ENCODE peak calls at places on chromosomes 5 and 9, in four cellular contexts. P is endothelial cell of umbilical vein, O is GM12892, W is IMR-90. C is an unnamed sample.
A peak's percentile ranks its signal among the peaks of the same experiment; 100 is the strongest.

GRCh38 chr9:128824911-128825310 is 4.7 kb downstream of the SPOUT1 start:
- DNase-seq in P (no peak), O (no peak), W (no peak), C (no peak)

GRCh38 chr5:111892949-111893348 is 136.0 kb upstream of the NREP start:
- DNase-seq in P (peak; percentile 61), O (no peak), W (peak; percentile 18), C (no peak)

GRCh38 chr5:77893225-77893860 is 117.2 kb upstream of the TBCA start:
- DNase-seq in P (peak; percentile 87), O (no peak), W (peak; percentile 99), C (no peak)

GRCh38 chr5:81316581-81316980 is 15.2 kb downstream of the ZCCHC9 start:
- DNase-seq in P (no peak), O (no peak), W (no peak), C (no peak)

GRCh38 chr9:21565137-21565536 is 83.0 kb upstream of the IFNE start:
- DNase-seq in P (no peak), O (no peak), W (no peak), C (no peak)

GRCh38 chr5:93926831-93927600 is 185.6 kb upstream of the POU5F2 start:
- DNase-seq in P (no peak), O (no peak), W (peak; percentile 51), C (no peak)

GRCh38 chr5:78718185-78718584 is 69.6 kb upstream of the LHFPL2 start:
- DNase-seq in P (no peak), O (no peak), W (no peak), C (no peak)

GRCh38 chr5:134007581-134008256 is 2.9 kb upstream of the VDAC1 start:
- DNase-seq in P (no peak), O (no peak), W (no peak), C (no peak)

GRCh38 chr5:150142800-150143724 is 12.6 kb downstream of the PDGFRB start:
- DNase-seq in P (no peak), O (no peak), W (peak; percentile 98), C (peak; percentile 72)

GRCh38 chr9:89664896-89665329 is 60.1 kb downstream of the GADD45G start:
- DNase-seq in P (no peak), O (no peak), W (no peak), C (no peak)

GRCh38 chr5:156367602-156368001 is 40.6 kb downstream of the SGCD start:
- DNase-seq in P (no peak), O (no peak), W (peak; percentile 97), C (no peak)

GRCh38 chr5:167720676-167721260 is 570.7 kb upstream of the WWC1 start:
- DNase-seq in P (no peak), O (no peak), W (peak; percentile 83), C (no peak)

GRCh38 chr5:134151723-134152122 is 25.0 kb downstream of the SKP1 start:
- DNase-seq in P (no peak), O (no peak), W (no peak), C (no peak)

GRCh38 chr5:97042981-97043380 is 99.4 kb downstream of the LIX1 start:
- DNase-seq in P (no peak), O (no peak), W (no peak), C (no peak)

GRCh38 chr5:93246093-93246855 is 334.7 kb downstream of the NR2F1-AS1 start:
- DNase-seq in P (peak; percentile 56), O (no peak), W (peak; percentile 47), C (no peak)

GRCh38 chr9:137339606-137340462 is 37.8 kb upstream of the NRARP start:
- DNase-seq in P (peak; percentile 39), O (no peak), W (peak; percentile 34), C (no peak)

GRCh38 chr9:34707130-34707529 is 2.8 kb downstream of the CCL21 start:
- DNase-seq in P (no peak), O (no peak), W (no peak), C (no peak)

GRCh38 chr5:98205691-98206461 is 567.6 kb upstream of the RGMB start:
- DNase-seq in P (no peak), O (no peak), W (peak; percentile 43), C (no peak)

GRCh38 chr5:9546973-9547947 is 1.4 kb upstream of the SEMA5A start:
- DNase-seq in P (peak; percentile 53), O (no peak), W (peak; percentile 62), C (no peak)

GRCh38 chr9:133658442-133659431 is 22.6 kb downstream of the DBH start:
- DNase-seq in P (no peak), O (no peak), W (peak; percentile 19), C (peak; percentile 15)

GRCh38 chr5:65037845-65038815 is 269.4 kb downstream of the CWC27 start:
- DNase-seq in P (peak; percentile 48), O (no peak), W (no peak), C (no peak)

GRCh38 chr9:88651682-88652633 is 117.0 kb downstream of the NXNL2 start:
- DNase-seq in P (no peak), O (no peak), W (peak; percentile 99), C (peak; percentile 93)

GRCh38 chr5:172630082-172630481 is 11.0 kb upstream of the NEURL1B start:
- DNase-seq in P (no peak), O (no peak), W (no peak), C (no peak)

GRCh38 chr9:482736-483135 is 268.1 kb downstream of the DOCK8 start:
- DNase-seq in P (no peak), O (no peak), W (no peak), C (no peak)

GRCh38 chr5:1005362-1005851 is 3.2 kb upstream of the NKD2 start:
- DNase-seq in P (no peak), O (no peak), W (no peak), C (no peak)

GRCh38 chr9:88388203-88388885 is at the start of gene SPIN1:
- DNase-seq in P (peak; percentile 66), O (peak; percentile 85), W (peak; percentile 62), C (peak; percentile 44)

GRCh38 chr5:37133939-37134338 is 115.2 kb downstream of the CPLANE1 start:
- DNase-seq in P (peak; percentile 29), O (no peak), W (peak; percentile 75), C (no peak)

GRCh38 chr5:173472164-173472563 is 143.9 kb upstream of the STC2 start:
- DNase-seq in P (peak; percentile 29), O (no peak), W (peak; percentile 99), C (peak; percentile 87)

GRCh38 chr5:73770601-73771025 is 144.6 kb downstream of the ARHGEF28 start:
- DNase-seq in P (peak; percentile 41), O (no peak), W (peak; percentile 71), C (no peak)

GRCh38 chr5:14385022-14385421 is 196.6 kb upstream of the OTULINL start:
- DNase-seq in P (no peak), O (no peak), W (no peak), C (no peak)
- TF ChIP-seq POLR2A in P (no peak), O (no peak), W (no peak), C (no peak)

DNA sequence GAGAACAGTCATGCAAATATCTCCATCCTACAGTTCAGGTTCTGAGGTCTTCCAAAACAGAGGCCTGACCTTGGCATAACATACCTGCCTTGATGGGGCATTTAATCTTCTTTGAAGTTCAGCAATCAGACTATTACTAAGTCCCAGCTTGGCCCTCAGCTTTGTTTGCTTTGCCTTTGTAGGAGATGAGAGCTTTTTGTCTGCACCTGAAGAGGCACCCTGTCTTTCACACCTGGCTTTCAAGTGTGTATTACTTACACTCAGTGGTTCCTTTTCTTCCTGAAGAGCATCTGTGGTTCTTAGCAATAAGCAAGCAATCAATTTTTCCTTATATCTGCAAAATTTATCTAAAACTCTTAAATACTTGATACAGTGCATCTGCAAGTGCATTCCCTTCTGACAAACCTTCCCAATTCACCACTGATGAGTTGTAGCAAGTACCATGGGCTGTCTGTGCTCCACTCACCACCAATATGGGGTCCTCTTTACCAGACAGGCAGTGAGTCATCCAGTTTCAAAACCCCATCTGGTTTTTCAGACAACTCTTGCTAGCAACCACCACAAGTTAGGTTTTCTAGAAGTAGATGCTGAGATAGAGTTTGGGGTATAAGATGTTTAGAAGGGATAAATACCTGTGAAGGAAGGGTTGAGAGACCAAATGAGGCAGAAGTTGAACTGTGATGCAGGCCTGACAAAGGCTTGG is 100.2 kb downstream of the HINT1 start:
- DNase-seq in P (no peak), O (no peak), W (no peak), C (no peak)
- TF ChIP-seq POLR2A in P (no peak), O (no peak), W (no peak), C (no peak)

GRCh38 chr9:14692918-14693861 is at the start of gene ZDHHC21:
- DNase-seq in P (peak; percentile 51), O (peak; percentile 67), W (peak; percentile 37), C (peak; percentile 32)
- TF ChIP-seq POLR2A in P (peak; percentile 78), O (peak; percentile 83), W (no peak), C (no peak)

DNA sequence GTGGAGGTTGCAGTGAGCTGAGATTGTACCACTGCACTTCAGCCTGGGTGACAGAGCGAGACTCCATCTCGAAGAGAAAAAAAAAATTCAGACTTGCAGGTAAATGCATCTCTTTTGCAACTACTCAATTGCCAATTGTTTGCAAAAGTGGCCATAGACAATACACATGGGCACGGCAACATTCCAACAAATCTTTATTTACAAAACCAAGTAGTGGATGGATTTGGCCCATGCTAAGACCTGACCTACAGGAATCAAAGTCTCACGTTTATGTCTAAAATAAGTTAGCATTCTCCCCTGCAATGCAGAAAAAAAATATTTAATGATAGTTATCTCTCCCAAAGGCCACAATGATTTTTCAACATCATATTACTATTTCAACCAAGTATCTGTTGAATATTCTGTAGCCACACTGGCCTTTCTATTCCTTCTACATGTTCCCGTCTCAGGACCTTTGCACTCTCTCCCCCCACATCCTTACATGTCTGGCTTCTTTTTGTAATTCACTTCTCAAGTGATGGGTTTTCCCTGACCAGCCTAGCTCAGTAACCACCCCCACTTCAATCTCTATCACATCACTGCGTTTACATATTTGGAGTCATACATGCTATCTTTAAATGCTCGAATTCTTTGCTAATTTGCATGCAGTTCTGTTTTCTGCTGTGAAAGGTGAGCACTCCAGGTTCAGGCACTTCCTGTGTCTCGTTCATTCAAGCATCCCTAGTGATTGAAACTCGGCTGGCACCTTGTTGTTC is 54.2 kb downstream of the FNBP1 start:
- DNase-seq in P (no peak), O (no peak), W (no peak), C (no peak)
- TF ChIP-seq POLR2A in P (no peak), O (peak; percentile 67), W (no peak), C (no peak)

GRCh38 chr5:108998216-108998615 is 250.5 kb downstream of the FER start:
- DNase-seq in P (no peak), O (no peak), W (no peak), C (no peak)

DNA sequence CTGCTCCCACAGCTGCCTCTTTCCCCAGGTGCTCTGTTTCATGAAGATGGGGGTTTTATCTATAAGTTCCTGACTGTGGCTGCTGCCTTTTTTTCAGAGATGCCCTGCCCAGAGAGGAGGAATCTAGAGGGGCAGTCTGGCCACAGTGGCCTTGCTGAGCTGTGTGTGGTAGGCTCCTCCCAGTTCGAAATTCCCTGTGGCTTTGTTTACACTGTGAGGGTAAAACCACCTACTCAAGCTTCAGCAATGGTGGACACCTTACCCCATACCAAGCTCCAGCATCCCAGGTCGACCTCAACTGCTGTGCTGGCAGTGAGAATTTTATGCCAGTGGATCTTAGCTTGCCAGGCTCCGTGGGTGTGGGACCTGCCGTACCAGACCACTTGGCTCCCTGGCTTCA is 250.0 kb downstream of the FER start:
- DNase-seq in P (no peak), O (no peak), W (no peak), C (no peak)
- TF ChIP-seq POLR2A in P (no peak), O (no peak), W (no peak), C (no peak)